ENCODE peak calls at places on chromosomes 7 and 10, in five cellular contexts. U, E, T, D and F are unnamed samples.

GRCh38 chr7:25754751-25755150 is 397.2 kb upstream of the NFE2L3 start:
- DNase-seq in D (no peak), T (no peak), U (no peak), E (no peak), F (no peak)

GRCh38 chr10:89644691-89644966 is 413 bp downstream of the PANK1 start:
- DNase-seq in U (no peak), E (no peak), D (no peak), T (no peak), F (no peak)

GRCh38 chr7:94100723-94101345 is 96.7 kb upstream of the BET1 start:
- DNase-seq in T (no peak), E (no peak), D (no peak), U (no peak), F (no peak)

GRCh38 chr10:132401396-132402168 is 4.6 kb downstream of the PWWP2B start:
- DNase-seq in D (no peak), T (no peak), E (no peak), U (no peak), F (no peak)

GRCh38 chr7:4774804-4775280 is 581 bp upstream of the AP5Z1 start:
- DNase-seq in D (peak), T (no peak), E (no peak), U (no peak), F (no peak)

GRCh38 chr10:36475746-36476145 is 649.7 kb upstream of the ANKRD30A start:
- DNase-seq in T (no peak), D (no peak), U (no peak), E (no peak), F (no peak)

GRCh38 chr10:19250542-19250941 is 201.9 kb downstream of the MALRD1 start:
- DNase-seq in T (no peak), E (no peak), U (no peak), D (no peak), F (no peak)

GRCh38 chr7:120814518-120814917 is 43.4 kb downstream of the TSPAN12 start:
- DNase-seq in T (no peak), U (no peak), D (no peak), E (no peak), F (no peak)

GRCh38 chr10:58565256-58565655 is 52.6 kb downstream of the BICC1 start:
- DNase-seq in E (no peak), U (no peak), D (no peak), T (no peak), F (no peak)

GRCh38 chr7:90551036-90551435 is 45.1 kb upstream of the CDK14 start:
- DNase-seq in D (no peak), U (no peak), E (no peak), T (no peak), F (no peak)

GRCh38 chr7:149800169-149800555 is 26.8 kb upstream of the ZNF467 start:
- DNase-seq in U (no peak), E (no peak), T (no peak), D (no peak), F (no peak)

DNA sequence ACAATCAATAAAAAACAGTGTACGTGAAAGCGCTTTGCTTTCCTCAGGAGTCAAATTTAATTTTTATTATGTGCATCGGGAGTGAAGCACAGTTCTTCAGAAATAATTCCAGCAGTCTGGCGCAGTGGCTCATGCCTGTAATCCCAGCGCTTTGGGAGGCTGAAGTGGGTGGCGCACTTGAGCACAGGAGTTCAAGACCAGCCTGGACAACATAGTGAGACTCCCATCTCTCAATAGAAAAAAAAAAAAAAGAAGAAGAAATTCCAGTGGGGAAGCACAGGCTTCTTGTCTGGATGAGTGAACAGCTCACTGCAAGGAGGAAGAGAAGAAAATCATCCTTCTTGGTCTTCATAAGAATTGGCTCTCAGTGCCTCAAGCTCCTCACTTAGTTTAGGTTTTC is 27.8 kb downstream of the LMTK2 start:
- DNase-seq in U (no peak), T (no peak), E (no peak), D (no peak), F (no peak)
- TF ChIP-seq CTCF in U (no peak), T (no peak), E (no peak), D (no peak), F (no peak)

GRCh38 chr7:119175916-119176627 is 951.6 kb downstream of the ANKRD7 start:
- DNase-seq in T (peak), E (peak), D (peak), U (no peak), F (peak)
- TF ChIP-seq CTCF in T (peak), E (peak), D (peak), U (peak), F (peak)

DNA sequence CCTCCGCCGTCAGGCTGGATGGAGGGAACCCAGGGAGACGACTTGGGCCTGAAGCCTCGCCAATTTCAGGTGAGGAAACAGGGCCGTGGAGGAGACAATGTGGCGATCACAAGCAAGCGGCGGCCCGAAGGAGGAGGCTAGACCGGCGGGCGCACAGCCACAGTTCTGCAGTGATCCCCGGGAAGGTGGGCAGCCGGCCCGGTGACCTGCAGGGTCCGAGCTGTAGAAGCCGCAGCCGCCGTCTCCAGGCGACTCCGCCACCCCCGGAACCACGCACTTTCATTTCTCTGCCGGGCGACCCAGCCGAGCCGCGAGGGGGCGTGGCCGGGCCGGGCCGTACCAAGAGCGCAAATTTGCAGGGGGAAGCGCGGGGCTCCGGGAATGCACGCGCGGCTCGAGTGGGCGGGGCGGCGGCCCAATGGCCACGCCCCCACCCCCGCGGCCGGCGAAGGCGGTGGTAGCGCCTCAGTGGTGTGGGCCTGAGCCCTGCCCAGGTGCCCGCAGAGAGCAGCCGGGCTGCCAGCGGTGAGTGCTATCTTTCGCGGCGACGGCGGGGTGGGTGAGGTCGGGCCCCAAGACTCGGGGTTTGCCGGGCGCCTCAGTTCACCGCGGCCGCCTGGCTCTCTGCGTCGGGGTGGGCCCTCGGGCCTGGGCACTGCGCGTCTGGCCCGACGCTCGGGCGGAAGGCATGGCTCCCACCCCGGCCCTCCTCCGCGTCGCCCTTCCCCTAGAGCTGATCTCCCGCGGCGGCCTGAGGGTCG is at the start of gene POR:
- DNase-seq in U (peak), T (peak), E (peak), D (peak), F (peak)
- TF ChIP-seq CTCF in U (peak), T (no peak), E (no peak), D (no peak), F (no peak)

GRCh38 chr10:129496995-129497394 is 30.0 kb downstream of the MGMT start:
- DNase-seq in E (no peak), U (no peak), D (no peak), T (no peak), F (no peak)

GRCh38 chr10:129500617-129501339 is 33.7 kb downstream of the MGMT start:
- DNase-seq in U (no peak), E (no peak), T (no peak), D (peak), F (no peak)

GRCh38 chr10:129495697-129496096 is 28.7 kb downstream of the MGMT start:
- DNase-seq in U (peak), E (no peak), D (no peak), T (no peak), F (no peak)

GRCh38 chr10:129501652-129502436 is 34.8 kb downstream of the MGMT start:
- DNase-seq in U (no peak), T (peak), D (no peak), E (no peak), F (no peak)

DNA sequence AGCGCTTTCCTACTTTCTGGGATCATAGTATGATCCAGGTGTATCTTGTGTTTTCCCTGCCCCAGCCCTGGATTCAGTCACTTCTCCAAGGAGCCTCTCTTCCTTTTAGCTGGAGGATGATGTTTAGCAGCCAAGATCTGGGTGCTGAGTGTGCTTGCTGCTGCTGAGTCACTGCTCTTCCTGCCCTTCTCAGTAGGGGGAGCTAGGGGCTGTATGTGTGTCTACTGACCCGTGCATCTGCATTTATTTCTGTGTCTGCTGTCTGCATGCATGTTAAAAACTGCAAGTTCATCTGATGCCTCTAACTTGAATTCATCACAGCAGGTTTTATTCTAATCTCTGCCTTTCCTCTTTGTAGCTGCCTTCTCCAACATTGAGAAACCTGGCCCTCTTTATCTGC is 31.6 kb downstream of the MGMT start:
- DNase-seq in D (no peak), U (no peak), T (no peak), E (no peak), F (no peak)
- TF ChIP-seq CTCF in D (no peak), U (no peak), T (peak), E (no peak), F (no peak)

DNA sequence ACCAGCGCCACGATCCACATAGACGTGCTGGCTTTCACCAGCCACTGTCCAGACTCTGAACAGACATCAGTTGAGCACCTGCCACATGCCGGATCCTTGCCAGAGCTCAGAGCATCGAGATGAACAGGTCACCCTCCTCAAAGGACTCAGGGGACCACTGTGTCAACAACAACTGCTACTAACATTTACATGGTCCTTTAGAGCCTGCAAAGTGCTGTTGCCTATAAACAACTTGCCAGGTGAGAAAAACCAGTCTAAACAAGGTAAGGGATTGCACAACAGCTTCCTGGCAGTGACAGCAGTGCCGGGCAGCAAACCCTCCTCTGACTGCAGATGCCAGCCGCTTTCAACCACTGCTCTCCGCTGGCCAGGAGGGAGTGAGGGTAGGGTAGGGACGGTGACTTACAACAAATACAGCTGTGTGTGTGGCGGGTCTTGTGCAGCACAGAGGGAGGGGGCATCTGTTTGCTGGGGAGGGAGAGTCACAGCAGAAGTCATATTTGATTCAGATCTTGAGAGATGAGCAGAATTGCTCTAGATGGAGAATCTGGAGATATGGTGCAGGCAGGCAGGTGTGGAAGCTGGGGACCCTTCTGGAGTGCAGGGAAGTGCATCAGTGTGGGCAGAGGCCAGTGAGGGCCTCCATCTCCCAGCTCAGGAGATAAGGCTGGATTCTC is 32.8 kb upstream of the RHEB start:
- DNase-seq in D (peak), E (no peak), U (peak), T (no peak), F (no peak)
- TF ChIP-seq CTCF in D (no peak), E (no peak), U (no peak), T (no peak), F (no peak)